ENCODE peak calls at places on chromosomes 1 and 21, in four cellular contexts. One of them, this sample, is unnamed.

GRCh38 chr1:53590581-53591515 is 131.6 kb downstream of the DMRTB1 start:
- DNase-seq in GM12878: no peak
- DNase-seq in lower leg skin: no peak
- DNase-seq in psoas muscle: no peak
- DNase-seq in this sample: no peak

GRCh38 chr1:110478241-110478640 is 27.3 kb downstream of the PROK1 start:
- DNase-seq in GM12878: no peak
- DNase-seq in lower leg skin: no peak
- DNase-seq in psoas muscle: no peak
- DNase-seq in this sample: no peak

GRCh38 chr1:231719485-231720183 is 93.0 kb downstream of the DISC1 start:
- DNase-seq in GM12878: no peak
- DNase-seq in psoas muscle: no peak
- DNase-seq in lower leg skin: no peak
- DNase-seq in this sample: no peak

GRCh38 chr21:33640697-33641338 is 723 bp downstream of the CRYZL1 start:
- DNase-seq in psoas muscle: no peak
- DNase-seq in GM12878: no peak
- DNase-seq in lower leg skin: no peak
- DNase-seq in this sample: no peak

GRCh38 chr1:20573987-20574386 is 14.9 kb upstream of the CDA start:
- DNase-seq in psoas muscle: no peak
- DNase-seq in GM12878: no peak
- DNase-seq in lower leg skin: no peak
- DNase-seq in this sample: no peak

GRCh38 chr1:152086785-152087184 is 2.1 kb downstream of the TCHHL1 start:
- DNase-seq in psoas muscle: no peak
- DNase-seq in lower leg skin: no peak
- DNase-seq in GM12878: no peak
- DNase-seq in this sample: no peak

GRCh38 chr1:72369358-72369757 is 87.0 kb upstream of the NEGR1 start:
- DNase-seq in GM12878: no peak
- DNase-seq in lower leg skin: no peak
- DNase-seq in psoas muscle: no peak
- DNase-seq in this sample: no peak

GRCh38 chr1:165144757-165145397 is 211.6 kb downstream of the LMX1A start:
- DNase-seq in lower leg skin: peak; percentile 37
- DNase-seq in GM12878: no peak
- DNase-seq in psoas muscle: peak; percentile 25
- DNase-seq in this sample: no peak

GRCh38 chr1:150805899-150806298 is 2.2 kb downstream of the CTSK start:
- DNase-seq in psoas muscle: no peak
- DNase-seq in GM12878: no peak
- DNase-seq in lower leg skin: no peak
- DNase-seq in this sample: no peak

GRCh38 chr1:151972533-151973270 is 21.0 kb downstream of the S100A10 start:
- DNase-seq in lower leg skin: no peak
- DNase-seq in psoas muscle: no peak
- DNase-seq in GM12878: no peak
- DNase-seq in this sample: no peak

GRCh38 chr1:26281971-26282693 is 2.2 kb downstream of the SH3BGRL3 start:
- DNase-seq in psoas muscle: peak; percentile 46
- DNase-seq in lower leg skin: no peak
- DNase-seq in GM12878: no peak
- DNase-seq in this sample: no peak

GRCh38 chr1:88009916-88010315 is 674.2 kb upstream of the PKN2 start:
- DNase-seq in GM12878: no peak
- DNase-seq in lower leg skin: no peak
- DNase-seq in psoas muscle: no peak
- DNase-seq in this sample: no peak

GRCh38 chr1:29687601-29688244 is 451.4 kb downstream of the PTPRU start:
- DNase-seq in psoas muscle: no peak
- DNase-seq in lower leg skin: no peak
- DNase-seq in GM12878: no peak
- DNase-seq in this sample: no peak

GRCh38 chr1:85054664-85055063 is 6.4 kb upstream of the MCOLN3 start:
- DNase-seq in psoas muscle: no peak
- DNase-seq in lower leg skin: no peak
- DNase-seq in GM12878: no peak
- DNase-seq in this sample: no peak
- TF ChIP-seq CTCF in psoas muscle: no peak
- TF ChIP-seq CTCF in lower leg skin: no peak
- TF ChIP-seq CTCF in GM12878: no peak
- TF ChIP-seq CTCF in this sample: no peak

GRCh38 chr1:194469282-194469681 is 1282.9 kb upstream of the B3GALT2 start:
- DNase-seq in GM12878: no peak
- DNase-seq in psoas muscle: no peak
- DNase-seq in lower leg skin: no peak
- DNase-seq in this sample: no peak

DNA sequence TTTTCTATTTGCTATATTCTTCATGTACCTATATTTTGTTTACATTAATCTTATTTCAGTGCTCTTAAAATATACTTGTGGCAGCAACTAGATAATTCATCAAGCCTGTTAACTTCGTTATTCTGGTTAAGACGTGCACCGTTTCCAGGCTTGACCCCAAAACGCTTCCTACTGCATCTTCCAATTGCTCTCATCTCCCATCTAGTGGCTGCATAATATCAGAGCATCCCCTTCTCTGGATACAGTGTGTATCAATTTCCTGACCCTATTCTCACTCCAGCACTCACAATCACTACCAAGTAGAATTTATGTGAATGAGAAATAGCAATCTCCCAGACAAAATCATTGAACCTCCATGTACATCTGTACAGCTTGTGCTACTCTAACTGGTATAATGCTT is 1280.3 kb upstream of the B3GALT2 start:
- DNase-seq in psoas muscle: no peak
- DNase-seq in lower leg skin: no peak
- DNase-seq in GM12878: no peak
- DNase-seq in this sample: no peak
- TF ChIP-seq CTCF in psoas muscle: no peak
- TF ChIP-seq CTCF in lower leg skin: no peak
- TF ChIP-seq CTCF in GM12878: no peak
- TF ChIP-seq CTCF in this sample: no peak

DNA sequence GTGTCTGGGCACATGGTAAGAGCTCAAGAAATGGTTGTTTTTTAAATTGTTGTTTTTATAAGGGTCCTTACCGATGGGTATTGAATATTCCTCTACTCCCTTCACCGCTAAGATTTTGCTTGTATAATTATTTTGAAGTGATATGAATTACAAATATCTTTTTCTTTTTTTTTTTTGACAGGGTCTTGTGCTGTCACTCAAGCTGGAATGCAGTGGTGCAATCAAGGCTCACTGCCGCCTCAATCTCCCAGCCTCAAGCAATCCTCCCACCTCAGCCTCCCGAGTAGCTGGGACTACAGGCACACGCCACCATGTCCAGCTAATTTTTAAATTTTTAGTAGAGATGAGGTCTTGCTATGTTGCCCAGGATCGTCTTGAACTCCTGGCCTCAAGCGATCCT is 27.1 kb upstream of the RAB3GAP2 start:
- DNase-seq in psoas muscle: no peak
- DNase-seq in GM12878: no peak
- DNase-seq in lower leg skin: no peak
- DNase-seq in this sample: no peak
- TF ChIP-seq CTCF in psoas muscle: no peak
- TF ChIP-seq CTCF in GM12878: no peak
- TF ChIP-seq CTCF in lower leg skin: no peak
- TF ChIP-seq CTCF in this sample: no peak

DNA sequence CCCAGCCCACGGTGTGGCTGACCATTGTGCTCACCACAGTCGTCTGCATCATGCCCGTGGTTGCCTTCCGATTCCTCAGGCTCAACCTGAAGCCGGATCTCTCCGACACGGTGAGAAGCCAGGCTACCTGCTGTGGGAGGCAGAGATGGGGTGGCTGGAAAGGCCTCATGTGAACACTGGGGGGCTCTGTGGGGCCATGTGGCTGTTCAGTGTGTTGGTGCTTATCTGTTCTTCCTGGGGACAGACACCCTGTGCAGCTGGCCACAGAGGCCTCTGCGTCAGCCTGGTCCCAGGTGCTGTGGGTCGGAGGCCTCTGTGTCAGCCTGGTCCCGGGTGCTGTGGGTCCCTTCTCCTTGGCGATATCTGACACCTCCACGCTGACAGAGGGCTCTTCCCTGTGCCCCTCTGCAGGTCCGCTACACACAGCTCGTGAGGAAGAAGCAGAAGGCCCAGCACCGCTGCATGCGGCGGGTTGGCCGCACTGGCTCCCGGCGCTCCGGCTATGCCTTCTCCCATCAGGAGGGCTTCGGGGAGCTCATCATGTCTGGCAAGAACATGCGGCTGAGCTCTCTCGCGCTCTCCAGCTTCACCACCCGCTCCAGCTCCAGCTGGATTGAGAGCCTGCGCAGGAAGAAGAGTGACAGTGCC is 23.2 kb downstream of the ATP8B2 start:
- DNase-seq in psoas muscle: no peak
- DNase-seq in GM12878: no peak
- DNase-seq in lower leg skin: no peak
- DNase-seq in this sample: no peak
- TF ChIP-seq CTCF in psoas muscle: no peak
- TF ChIP-seq CTCF in GM12878: peak; percentile 51
- TF ChIP-seq CTCF in lower leg skin: no peak
- TF ChIP-seq CTCF in this sample: no peak

DNA sequence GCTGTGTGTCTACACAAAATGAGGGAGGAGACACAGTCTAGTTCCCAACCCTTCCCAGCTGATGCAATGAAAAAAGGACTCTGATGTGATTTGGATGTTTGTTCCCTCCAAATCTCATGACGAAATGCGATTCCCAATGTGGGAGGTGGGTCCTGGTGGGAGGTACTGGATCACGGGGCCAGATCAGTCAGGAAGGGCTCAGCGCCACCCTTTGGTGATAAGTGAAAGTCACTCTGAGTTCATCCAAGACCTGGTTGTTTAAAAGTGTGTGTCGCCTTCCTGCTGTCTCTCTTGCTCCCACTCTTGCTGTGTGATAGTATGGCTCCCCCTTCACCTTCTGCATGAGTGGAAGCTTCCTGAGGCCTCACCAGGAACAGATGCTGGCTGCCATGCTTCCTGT is 63.2 kb downstream of the GNG4 start:
- DNase-seq in GM12878: no peak
- DNase-seq in psoas muscle: no peak
- DNase-seq in lower leg skin: no peak
- DNase-seq in this sample: no peak
- TF ChIP-seq CTCF in GM12878: no peak
- TF ChIP-seq CTCF in psoas muscle: no peak
- TF ChIP-seq CTCF in lower leg skin: no peak
- TF ChIP-seq CTCF in this sample: no peak

DNA sequence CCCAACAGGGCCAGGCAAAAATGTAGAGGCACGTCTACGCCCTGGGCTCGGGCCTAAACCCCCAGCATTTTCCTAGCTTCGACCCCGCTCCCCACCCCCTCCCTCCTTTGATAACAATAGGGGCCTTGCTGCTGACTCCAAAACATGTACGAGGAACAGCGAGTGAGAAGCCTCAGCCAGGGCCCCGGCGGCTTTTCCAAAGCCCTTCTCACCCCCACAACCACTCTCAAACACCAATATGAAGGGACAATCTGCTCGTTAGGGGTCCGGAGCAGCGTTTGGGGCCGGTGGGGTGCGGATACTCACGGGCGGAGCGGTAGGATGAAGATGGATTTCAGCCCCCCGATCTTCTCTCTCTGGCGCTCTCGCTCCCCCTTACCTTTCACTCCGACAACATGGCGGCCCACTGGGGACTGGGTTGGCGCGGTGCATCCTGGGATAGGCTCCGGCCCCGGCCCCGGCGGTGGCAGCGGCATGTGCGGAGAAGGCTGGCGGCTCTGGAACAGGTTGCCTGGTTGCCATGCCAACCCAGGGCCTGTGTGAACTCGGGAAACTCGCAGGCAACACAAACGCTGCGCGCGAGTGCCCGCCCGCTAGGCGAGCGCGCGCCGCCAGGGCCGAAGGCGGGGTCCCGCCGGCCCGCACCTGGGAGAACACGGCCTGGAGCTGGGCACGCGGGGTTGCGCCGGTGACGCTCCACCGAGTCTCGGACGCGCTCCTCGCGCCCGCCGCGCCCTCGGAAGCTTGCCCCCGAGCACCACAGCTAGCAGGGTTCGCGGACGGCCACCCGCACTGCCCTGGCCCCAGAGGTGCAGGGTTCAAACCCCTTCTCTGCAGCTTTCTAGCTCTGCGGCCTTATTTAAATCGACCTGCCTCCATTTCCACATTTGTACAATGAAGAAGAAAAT is at the start of gene PUM1:
- DNase-seq in psoas muscle: peak; percentile 98
- DNase-seq in lower leg skin: peak; percentile 96
- DNase-seq in GM12878: peak; percentile 85
- DNase-seq in this sample: peak; percentile 97
- TF ChIP-seq CTCF in psoas muscle: peak; percentile 14
- TF ChIP-seq CTCF in lower leg skin: no peak
- TF ChIP-seq CTCF in GM12878: no peak
- TF ChIP-seq CTCF in this sample: no peak